ENCODE peak calls at places on chromosome 7, in four cellular contexts. A is IMR-90, R is A549, V is GM12878. J is an unnamed sample.

GRCh38 chr7:7257899-7258692 is 75.8 kb downstream of the C1GALT1 start:
- DNase-seq in A (peak), R (no peak), V (peak), J (no peak)

GRCh38 chr7:11950281-11950680 is 118.3 kb upstream of the THSD7A start:
- DNase-seq in A (no peak), R (no peak), V (no peak), J (no peak)

GRCh38 chr7:139018910-139019309 is 16.9 kb downstream of the ZC3HAV1L start:
- DNase-seq in A (no peak), R (no peak), V (no peak), J (no peak)

GRCh38 chr7:88254721-88255120 is 34.9 kb upstream of the SRI start:
- DNase-seq in A (no peak), R (peak), V (no peak), J (peak)

GRCh38 chr7:16594061-16594460 is 51.5 kb downstream of the ANKMY2 start:
- DNase-seq in A (peak), R (no peak), V (no peak), J (no peak)

GRCh38 chr7:45180084-45180986 is 22.7 kb downstream of the RAMP3 start:
- DNase-seq in A (no peak), R (no peak), V (no peak), J (no peak)

GRCh38 chr7:157676456-157677255 is 339.9 kb downstream of the DNAJB6 start:
- DNase-seq in A (no peak), R (no peak), V (no peak), J (no peak)

GRCh38 chr7:142553216-142553615 is 196.1 kb upstream of the PRSS1 start:
- DNase-seq in A (no peak), R (no peak), V (no peak), J (no peak)

GRCh38 chr7:13181221-13181620 is 493.8 kb downstream of the ARL4A start:
- DNase-seq in A (peak), R (peak), V (no peak), J (no peak)

GRCh38 chr7:80150621-80151273 is 16.1 kb downstream of the GNAI1 start:
- DNase-seq in A (peak), R (no peak), V (no peak), J (no peak)

GRCh38 chr7:151871904-151872303 is 5.0 kb downstream of the PRKAG2 start:
- DNase-seq in A (no peak), R (peak), V (no peak), J (no peak)

GRCh38 chr7:22488643-22489462 is 11.1 kb downstream of the STEAP1B start:
- DNase-seq in A (peak), R (peak), V (peak), J (peak)

GRCh38 chr7:54678763-54679396 is 80.1 kb downstream of the SEC61G start:
- DNase-seq in A (no peak), R (peak), V (no peak), J (no peak)

GRCh38 chr7:18803880-18804279 is 308.3 kb downstream of the HDAC9 start:
- DNase-seq in A (no peak), R (no peak), V (no peak), J (no peak)

GRCh38 chr7:101862280-101863220 is 45.1 kb downstream of the CUX1 start:
- DNase-seq in A (peak), R (no peak), V (no peak), J (peak)

GRCh38 chr7:94382155-94382554 is 12.5 kb upstream of the COL1A2 start:
- DNase-seq in A (peak), R (no peak), V (no peak), J (no peak)
- TF ChIP-seq BHLHE40 in A (peak), R (no peak), V (no peak), J (no peak)

GRCh38 chr7:124322561-124322960 is 289.7 kb upstream of the TMEM229A start:
- DNase-seq in A (peak), R (no peak), V (no peak), J (no peak)
- TF ChIP-seq BHLHE40 in A (no peak), R (no peak), V (no peak), J (no peak)

GRCh38 chr7:98058186-98058585 is 48.5 kb upstream of the LMTK2 start:
- DNase-seq in A (no peak), R (no peak), V (no peak), J (no peak)

GRCh38 chr7:98051118-98051744 is 55.4 kb upstream of the LMTK2 start:
- DNase-seq in A (no peak), R (no peak), V (no peak), J (peak)

GRCh38 chr7:98057157-98057556 is 49.5 kb upstream of the LMTK2 start:
- DNase-seq in A (no peak), R (no peak), V (no peak), J (no peak)

GRCh38 chr7:98056580-98056979 is 50.1 kb upstream of the LMTK2 start:
- DNase-seq in A (no peak), R (no peak), V (no peak), J (no peak)

DNA sequence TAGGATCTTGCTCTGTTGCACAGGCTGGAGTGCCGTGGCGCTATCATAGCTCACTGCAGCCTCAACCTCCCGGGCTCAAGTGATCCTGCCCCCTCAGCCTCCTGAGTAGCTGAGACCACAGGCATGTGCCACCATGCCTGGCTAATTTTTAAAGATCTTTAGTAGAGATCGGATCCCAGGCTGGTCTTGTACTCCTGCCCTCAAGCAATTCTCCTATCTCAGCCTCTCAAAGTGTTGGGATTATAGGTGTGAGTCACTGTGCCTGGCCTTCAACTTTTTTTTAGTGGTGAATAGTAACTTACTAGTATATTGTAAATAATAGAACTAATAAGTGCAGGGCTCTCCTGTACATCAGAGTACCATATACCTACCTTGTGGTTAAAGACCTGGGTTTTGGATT is 52.1 kb upstream of the LMTK2 start:
- DNase-seq in A (no peak), R (no peak), V (no peak), J (no peak)
- TF ChIP-seq BHLHE40 in A (no peak), R (no peak), V (no peak), J (no peak)

GRCh38 chr7:6015917-6016652 is 7.0 kb downstream of the AIMP2 start:
- DNase-seq in A (peak), R (no peak), V (no peak), J (no peak)
- TF ChIP-seq BHLHE40 in A (peak), R (no peak), V (no peak), J (no peak)

GRCh38 chr7:108805808-108806397 is 236.2 kb downstream of the DNAJB9 start:
- DNase-seq in A (peak), R (peak), V (no peak), J (peak)
- TF ChIP-seq BHLHE40 in A (no peak), R (no peak), V (no peak), J (no peak)

GRCh38 chr7:98866765-98867164 is 3.0 kb downstream of the TMEM130 start:
- DNase-seq in A (no peak), R (no peak), V (no peak), J (no peak)
- TF ChIP-seq BHLHE40 in A (no peak), R (no peak), V (no peak), J (no peak)